ENCODE peak calls at places on chromosomes 6 and 20, in nine cellular contexts. One of them, this sample, is unnamed.

GRCh38 chr6:42259286-42259685 is 41.6 kb upstream of the MRPS10 start:
- DNase-seq in SJSA1: no peak
- DNase-seq in amniotic stem cell: no peak
- DNase-seq in T47D: no peak
- DNase-seq in mucosa of gallbladder: no peak
- DNase-seq in mesendoderm: no peak
- DNase-seq in Peyer's patch: no peak
- DNase-seq in hippocampal formation: no peak
- DNase-seq in stimulated activated effector memory CD8-positive, alpha-beta T cell treated with anti-CD3 and anti-CD28 coated beads, Interleukin-12 subunit alpha, Interleukin-12 subunit beta, amount 100 ng/mL, for 72 hours: no peak
- DNase-seq in this sample: no peak

GRCh38 chr6:51655517-51655916 is 431.9 kb downstream of the PKHD1 start:
- DNase-seq in mesendoderm: no peak
- DNase-seq in SJSA1: no peak
- DNase-seq in Peyer's patch: no peak
- DNase-seq in amniotic stem cell: no peak
- DNase-seq in mucosa of gallbladder: no peak
- DNase-seq in T47D: no peak
- DNase-seq in hippocampal formation: no peak
- DNase-seq in stimulated activated effector memory CD8-positive, alpha-beta T cell treated with anti-CD3 and anti-CD28 coated beads, Interleukin-12 subunit alpha, Interleukin-12 subunit beta, amount 100 ng/mL, for 72 hours: no peak
- DNase-seq in this sample: no peak

GRCh38 chr6:166417285-166417691 is 34.5 kb upstream of the MPC1 start:
- DNase-seq in mesendoderm: no peak
- DNase-seq in SJSA1: no peak
- DNase-seq in hippocampal formation: no peak
- DNase-seq in Peyer's patch: no peak
- DNase-seq in amniotic stem cell: no peak
- DNase-seq in T47D: no peak
- DNase-seq in stimulated activated effector memory CD8-positive, alpha-beta T cell treated with anti-CD3 and anti-CD28 coated beads, Interleukin-12 subunit alpha, Interleukin-12 subunit beta, amount 100 ng/mL, for 72 hours: no peak
- DNase-seq in mucosa of gallbladder: no peak
- DNase-seq in this sample: no peak

GRCh38 chr6:16311763-16312162 is 73.4 kb downstream of the GMPR start:
- DNase-seq in SJSA1: no peak
- DNase-seq in amniotic stem cell: no peak
- DNase-seq in Peyer's patch: no peak
- DNase-seq in T47D: no peak
- DNase-seq in mesendoderm: no peak
- DNase-seq in mucosa of gallbladder: no peak
- DNase-seq in hippocampal formation: no peak
- DNase-seq in stimulated activated effector memory CD8-positive, alpha-beta T cell treated with anti-CD3 and anti-CD28 coated beads, Interleukin-12 subunit alpha, Interleukin-12 subunit beta, amount 100 ng/mL, for 72 hours: no peak
- DNase-seq in this sample: no peak

GRCh38 chr6:52735071-52735470 is 28.2 kb downstream of the GSTA2 start:
- DNase-seq in mucosa of gallbladder: peak; percentile 63
- DNase-seq in T47D: no peak
- DNase-seq in hippocampal formation: no peak
- DNase-seq in Peyer's patch: no peak
- DNase-seq in mesendoderm: no peak
- DNase-seq in stimulated activated effector memory CD8-positive, alpha-beta T cell treated with anti-CD3 and anti-CD28 coated beads, Interleukin-12 subunit alpha, Interleukin-12 subunit beta, amount 100 ng/mL, for 72 hours: no peak
- DNase-seq in amniotic stem cell: no peak
- DNase-seq in SJSA1: no peak
- DNase-seq in this sample: no peak

GRCh38 chr6:1239805-1240204 is 72.1 kb upstream of the FOXQ1 start:
- DNase-seq in mesendoderm: no peak
- DNase-seq in T47D: no peak
- DNase-seq in hippocampal formation: no peak
- DNase-seq in mucosa of gallbladder: no peak
- DNase-seq in stimulated activated effector memory CD8-positive, alpha-beta T cell treated with anti-CD3 and anti-CD28 coated beads, Interleukin-12 subunit alpha, Interleukin-12 subunit beta, amount 100 ng/mL, for 72 hours: no peak
- DNase-seq in SJSA1: no peak
- DNase-seq in Peyer's patch: no peak
- DNase-seq in amniotic stem cell: no peak
- DNase-seq in this sample: no peak

GRCh38 chr20:50005378-50006020 is 22.7 kb downstream of the SNAI1 start:
- DNase-seq in amniotic stem cell: no peak
- DNase-seq in stimulated activated effector memory CD8-positive, alpha-beta T cell treated with anti-CD3 and anti-CD28 coated beads, Interleukin-12 subunit alpha, Interleukin-12 subunit beta, amount 100 ng/mL, for 72 hours: no peak
- DNase-seq in SJSA1: no peak
- DNase-seq in mucosa of gallbladder: no peak
- DNase-seq in hippocampal formation: no peak
- DNase-seq in mesendoderm: no peak
- DNase-seq in T47D: no peak
- DNase-seq in Peyer's patch: no peak
- DNase-seq in this sample: no peak

GRCh38 chr6:25173951-25174474 is 105.2 kb upstream of the CARMIL1 start:
- DNase-seq in hippocampal formation: no peak
- DNase-seq in SJSA1: peak; percentile 73
- DNase-seq in amniotic stem cell: peak; percentile 86
- DNase-seq in mesendoderm: peak; percentile 24
- DNase-seq in mucosa of gallbladder: no peak
- DNase-seq in T47D: peak; percentile 38
- DNase-seq in Peyer's patch: no peak
- DNase-seq in stimulated activated effector memory CD8-positive, alpha-beta T cell treated with anti-CD3 and anti-CD28 coated beads, Interleukin-12 subunit alpha, Interleukin-12 subunit beta, amount 100 ng/mL, for 72 hours: no peak
- DNase-seq in this sample: peak; percentile 98

GRCh38 chr6:130417951-130418350 is 52.1 kb downstream of the TMEM200A start:
- DNase-seq in mucosa of gallbladder: no peak
- DNase-seq in T47D: no peak
- DNase-seq in SJSA1: no peak
- DNase-seq in stimulated activated effector memory CD8-positive, alpha-beta T cell treated with anti-CD3 and anti-CD28 coated beads, Interleukin-12 subunit alpha, Interleukin-12 subunit beta, amount 100 ng/mL, for 72 hours: no peak
- DNase-seq in amniotic stem cell: no peak
- DNase-seq in mesendoderm: no peak
- DNase-seq in Peyer's patch: no peak
- DNase-seq in hippocampal formation: no peak
- DNase-seq in this sample: no peak

GRCh38 chr6:81901589-81901988 is 149.1 kb upstream of the TENT5A start:
- DNase-seq in stimulated activated effector memory CD8-positive, alpha-beta T cell treated with anti-CD3 and anti-CD28 coated beads, Interleukin-12 subunit alpha, Interleukin-12 subunit beta, amount 100 ng/mL, for 72 hours: no peak
- DNase-seq in Peyer's patch: no peak
- DNase-seq in mucosa of gallbladder: no peak
- DNase-seq in T47D: no peak
- DNase-seq in hippocampal formation: no peak
- DNase-seq in mesendoderm: no peak
- DNase-seq in SJSA1: no peak
- DNase-seq in amniotic stem cell: no peak
- DNase-seq in this sample: no peak

GRCh38 chr6:149961728-149962425 is 1.9 kb upstream of the ULBP1 start:
- DNase-seq in stimulated activated effector memory CD8-positive, alpha-beta T cell treated with anti-CD3 and anti-CD28 coated beads, Interleukin-12 subunit alpha, Interleukin-12 subunit beta, amount 100 ng/mL, for 72 hours: no peak
- DNase-seq in Peyer's patch: no peak
- DNase-seq in hippocampal formation: no peak
- DNase-seq in T47D: peak; percentile 33
- DNase-seq in amniotic stem cell: no peak
- DNase-seq in mucosa of gallbladder: no peak
- DNase-seq in SJSA1: no peak
- DNase-seq in mesendoderm: peak; percentile 68
- DNase-seq in this sample: no peak

GRCh38 chr6:11595903-11596302 is 58.4 kb downstream of the TMEM170B start:
- DNase-seq in SJSA1: no peak
- DNase-seq in Peyer's patch: no peak
- DNase-seq in mucosa of gallbladder: no peak
- DNase-seq in amniotic stem cell: no peak
- DNase-seq in stimulated activated effector memory CD8-positive, alpha-beta T cell treated with anti-CD3 and anti-CD28 coated beads, Interleukin-12 subunit alpha, Interleukin-12 subunit beta, amount 100 ng/mL, for 72 hours: no peak
- DNase-seq in mesendoderm: peak; percentile 88
- DNase-seq in T47D: peak; percentile 30
- DNase-seq in hippocampal formation: no peak
- DNase-seq in this sample: no peak

GRCh38 chr6:165661416-165662001 is 1.5 kb downstream of the PDE10A start:
- DNase-seq in SJSA1: no peak
- DNase-seq in hippocampal formation: no peak
- DNase-seq in stimulated activated effector memory CD8-positive, alpha-beta T cell treated with anti-CD3 and anti-CD28 coated beads, Interleukin-12 subunit alpha, Interleukin-12 subunit beta, amount 100 ng/mL, for 72 hours: no peak
- DNase-seq in Peyer's patch: no peak
- DNase-seq in amniotic stem cell: no peak
- DNase-seq in T47D: no peak
- DNase-seq in mesendoderm: no peak
- DNase-seq in mucosa of gallbladder: no peak
- DNase-seq in this sample: no peak

GRCh38 chr20:18537651-18538050 is 29.6 kb upstream of the SMIM26 start:
- DNase-seq in stimulated activated effector memory CD8-positive, alpha-beta T cell treated with anti-CD3 and anti-CD28 coated beads, Interleukin-12 subunit alpha, Interleukin-12 subunit beta, amount 100 ng/mL, for 72 hours: no peak
- DNase-seq in T47D: no peak
- DNase-seq in SJSA1: no peak
- DNase-seq in amniotic stem cell: no peak
- DNase-seq in mucosa of gallbladder: no peak
- DNase-seq in Peyer's patch: no peak
- DNase-seq in hippocampal formation: no peak
- DNase-seq in mesendoderm: no peak
- DNase-seq in this sample: no peak

GRCh38 chr6:150720774-150721233 is 121.1 kb downstream of the PLEKHG1 start:
- DNase-seq in amniotic stem cell: no peak
- DNase-seq in mesendoderm: peak; percentile 69
- DNase-seq in hippocampal formation: no peak
- DNase-seq in Peyer's patch: peak; percentile 50
- DNase-seq in mucosa of gallbladder: no peak
- DNase-seq in SJSA1: peak; percentile 23
- DNase-seq in T47D: peak; percentile 27
- DNase-seq in stimulated activated effector memory CD8-positive, alpha-beta T cell treated with anti-CD3 and anti-CD28 coated beads, Interleukin-12 subunit alpha, Interleukin-12 subunit beta, amount 100 ng/mL, for 72 hours: no peak
- DNase-seq in this sample: peak; percentile 97

GRCh38 chr20:60332523-60332922 is 374.3 kb downstream of the CDH26 start:
- DNase-seq in Peyer's patch: no peak
- DNase-seq in hippocampal formation: no peak
- DNase-seq in mesendoderm: no peak
- DNase-seq in mucosa of gallbladder: no peak
- DNase-seq in T47D: peak; percentile 68
- DNase-seq in SJSA1: no peak
- DNase-seq in amniotic stem cell: no peak
- DNase-seq in stimulated activated effector memory CD8-positive, alpha-beta T cell treated with anti-CD3 and anti-CD28 coated beads, Interleukin-12 subunit alpha, Interleukin-12 subunit beta, amount 100 ng/mL, for 72 hours: no peak
- DNase-seq in this sample: no peak

GRCh38 chr20:44279228-44279627 is 31.8 kb downstream of the FITM2 start:
- DNase-seq in mesendoderm: no peak
- DNase-seq in Peyer's patch: no peak
- DNase-seq in SJSA1: peak; percentile 66
- DNase-seq in mucosa of gallbladder: no peak
- DNase-seq in hippocampal formation: no peak
- DNase-seq in stimulated activated effector memory CD8-positive, alpha-beta T cell treated with anti-CD3 and anti-CD28 coated beads, Interleukin-12 subunit alpha, Interleukin-12 subunit beta, amount 100 ng/mL, for 72 hours: no peak
- DNase-seq in amniotic stem cell: no peak
- DNase-seq in T47D: no peak
- DNase-seq in this sample: no peak

GRCh38 chr6:41274291-41274690 is 12.2 kb downstream of the TREM1 start:
- DNase-seq in Peyer's patch: no peak
- DNase-seq in stimulated activated effector memory CD8-positive, alpha-beta T cell treated with anti-CD3 and anti-CD28 coated beads, Interleukin-12 subunit alpha, Interleukin-12 subunit beta, amount 100 ng/mL, for 72 hours: no peak
- DNase-seq in mucosa of gallbladder: no peak
- DNase-seq in hippocampal formation: no peak
- DNase-seq in mesendoderm: no peak
- DNase-seq in T47D: no peak
- DNase-seq in amniotic stem cell: no peak
- DNase-seq in SJSA1: no peak
- DNase-seq in this sample: no peak

GRCh38 chr6:43213431-43213830 is 15.8 kb downstream of the DNPH1 start:
- DNase-seq in T47D: no peak
- DNase-seq in stimulated activated effector memory CD8-positive, alpha-beta T cell treated with anti-CD3 and anti-CD28 coated beads, Interleukin-12 subunit alpha, Interleukin-12 subunit beta, amount 100 ng/mL, for 72 hours: no peak
- DNase-seq in amniotic stem cell: no peak
- DNase-seq in hippocampal formation: no peak
- DNase-seq in SJSA1: no peak
- DNase-seq in mesendoderm: no peak
- DNase-seq in Peyer's patch: no peak
- DNase-seq in mucosa of gallbladder: no peak
- DNase-seq in this sample: no peak

GRCh38 chr20:29876911-29877285 is 1380.6 kb upstream of the DEFB115 start:
- DNase-seq in SJSA1: no peak
- DNase-seq in hippocampal formation: no peak
- DNase-seq in mesendoderm: no peak
- DNase-seq in T47D: no peak
- DNase-seq in mucosa of gallbladder: no peak
- DNase-seq in amniotic stem cell: no peak
- DNase-seq in Peyer's patch: no peak
- DNase-seq in stimulated activated effector memory CD8-positive, alpha-beta T cell treated with anti-CD3 and anti-CD28 coated beads, Interleukin-12 subunit alpha, Interleukin-12 subunit beta, amount 100 ng/mL, for 72 hours: no peak
- DNase-seq in this sample: no peak

GRCh38 chr20:49970498-49970897 is 12.3 kb upstream of the SNAI1 start:
- DNase-seq in SJSA1: no peak
- DNase-seq in amniotic stem cell: no peak
- DNase-seq in T47D: no peak
- DNase-seq in Peyer's patch: no peak
- DNase-seq in mucosa of gallbladder: no peak
- DNase-seq in hippocampal formation: no peak
- DNase-seq in mesendoderm: no peak
- DNase-seq in stimulated activated effector memory CD8-positive, alpha-beta T cell treated with anti-CD3 and anti-CD28 coated beads, Interleukin-12 subunit alpha, Interleukin-12 subunit beta, amount 100 ng/mL, for 72 hours: no peak
- DNase-seq in this sample: peak; percentile 33

This sample was measured in PC-9.